ENCODE peak calls at places on chromosomes 16 and 17, in eight cellular contexts. One of them, this sample, is unnamed. For H3K4me1, the result is how much of the 10 kb centered on the place peaks cover.

GRCh38 chr16:508884-509736 is 18.4 kb upstream of the CAPN15 start:
- ATAC-seq in heart right ventricle: no peak
- ATAC-seq in upper lobe of left lung: no peak
- ATAC-seq in RWPE2: no peak
- ATAC-seq in heart left ventricle: no peak
- ATAC-seq in A549: peak
- ATAC-seq in CD4-positive, CD25-positive, alpha-beta regulatory T cell: no peak
- ATAC-seq in PC-3: peak
- ATAC-seq in this sample: no peak

GRCh38 chr16:850668-851067 is 50.1 kb upstream of the GNG13 start:
- ATAC-seq in heart right ventricle: no peak
- ATAC-seq in upper lobe of left lung: no peak
- ATAC-seq in RWPE2: no peak
- ATAC-seq in heart left ventricle: no peak
- ATAC-seq in A549: no peak
- ATAC-seq in CD4-positive, CD25-positive, alpha-beta regulatory T cell: no peak
- ATAC-seq in PC-3: no peak
- ATAC-seq in this sample: no peak

GRCh38 chr17:82978765-82979349 is 100.6 kb upstream of the METRNL start:
- ATAC-seq in heart right ventricle: no peak
- ATAC-seq in upper lobe of left lung: no peak
- ATAC-seq in RWPE2: no peak
- ATAC-seq in heart left ventricle: peak
- ATAC-seq in A549: no peak
- ATAC-seq in CD4-positive, CD25-positive, alpha-beta regulatory T cell: peak
- ATAC-seq in PC-3: no peak
- ATAC-seq in this sample: no peak

GRCh38 chr17:42780816-42781638 is 617 bp downstream of the WNK4 start:
- ATAC-seq in heart right ventricle: no peak
- ATAC-seq in upper lobe of left lung: no peak
- ATAC-seq in RWPE2: no peak
- ATAC-seq in heart left ventricle: no peak
- ATAC-seq in A549: no peak
- ATAC-seq in CD4-positive, CD25-positive, alpha-beta regulatory T cell: no peak
- ATAC-seq in PC-3: no peak
- ATAC-seq in this sample: peak

GRCh38 chr17:41287050-41287449 is 11.6 kb downstream of the KRTAP9-7 start:
- ATAC-seq in heart right ventricle: no peak
- ATAC-seq in upper lobe of left lung: no peak
- ATAC-seq in RWPE2: no peak
- ATAC-seq in heart left ventricle: no peak
- ATAC-seq in A549: no peak
- ATAC-seq in CD4-positive, CD25-positive, alpha-beta regulatory T cell: no peak
- ATAC-seq in PC-3: no peak
- ATAC-seq in this sample: no peak

GRCh38 chr17:80474933-80475915 is 1.2 kb downstream of the NPTX1 start:
- ATAC-seq in heart right ventricle: no peak
- ATAC-seq in upper lobe of left lung: no peak
- ATAC-seq in RWPE2: no peak
- ATAC-seq in heart left ventricle: no peak
- ATAC-seq in A549: peak
- ATAC-seq in CD4-positive, CD25-positive, alpha-beta regulatory T cell: no peak
- ATAC-seq in PC-3: peak
- ATAC-seq in this sample: peak

GRCh38 chr17:70622382-70623260 is 453.3 kb downstream of the KCNJ2 start:
- ATAC-seq in heart right ventricle: no peak
- ATAC-seq in upper lobe of left lung: no peak
- ATAC-seq in RWPE2: peak
- ATAC-seq in heart left ventricle: peak
- ATAC-seq in A549: peak
- ATAC-seq in CD4-positive, CD25-positive, alpha-beta regulatory T cell: no peak
- ATAC-seq in PC-3: peak
- ATAC-seq in this sample: no peak

GRCh38 chr16:74309789-74310781 is 13.5 kb downstream of the PSMD7 start:
- ATAC-seq in heart right ventricle: no peak
- ATAC-seq in upper lobe of left lung: no peak
- ATAC-seq in RWPE2: peak
- ATAC-seq in heart left ventricle: peak
- ATAC-seq in A549: peak
- ATAC-seq in CD4-positive, CD25-positive, alpha-beta regulatory T cell: no peak
- ATAC-seq in PC-3: peak
- ATAC-seq in this sample: no peak

GRCh38 chr16:19213885-19214284 is 45.8 kb downstream of the SYT17 start:
- ATAC-seq in heart right ventricle: no peak
- ATAC-seq in upper lobe of left lung: no peak
- ATAC-seq in RWPE2: no peak
- ATAC-seq in heart left ventricle: no peak
- ATAC-seq in A549: peak
- ATAC-seq in CD4-positive, CD25-positive, alpha-beta regulatory T cell: no peak
- ATAC-seq in PC-3: no peak
- ATAC-seq in this sample: no peak

GRCh38 chr17:78351449-78352006 is 8.3 kb downstream of the SOCS3 start:
- ATAC-seq in heart right ventricle: peak
- ATAC-seq in upper lobe of left lung: peak
- ATAC-seq in RWPE2: peak
- ATAC-seq in heart left ventricle: peak
- ATAC-seq in A549: peak
- ATAC-seq in CD4-positive, CD25-positive, alpha-beta regulatory T cell: no peak
- ATAC-seq in PC-3: no peak
- ATAC-seq in this sample: peak

GRCh38 chr17:4230142-4230541 is 33.6 kb downstream of the ANKFY1 start:
- ATAC-seq in heart right ventricle: peak
- ATAC-seq in upper lobe of left lung: peak
- ATAC-seq in RWPE2: peak
- ATAC-seq in heart left ventricle: peak
- ATAC-seq in A549: peak
- ATAC-seq in CD4-positive, CD25-positive, alpha-beta regulatory T cell: no peak
- ATAC-seq in PC-3: peak
- ATAC-seq in this sample: peak

GRCh38 chr16:56848056-56848936 is 16.7 kb upstream of the SLC12A3 start:
- ATAC-seq in heart right ventricle: peak
- ATAC-seq in upper lobe of left lung: peak
- ATAC-seq in RWPE2: peak
- ATAC-seq in heart left ventricle: peak
- ATAC-seq in A549: peak
- ATAC-seq in CD4-positive, CD25-positive, alpha-beta regulatory T cell: no peak
- ATAC-seq in PC-3: peak
- ATAC-seq in this sample: no peak

GRCh38 chr17:72394531-72394930 is 273.7 kb downstream of the SOX9 start:
- ATAC-seq in heart right ventricle: no peak
- ATAC-seq in upper lobe of left lung: no peak
- ATAC-seq in RWPE2: no peak
- ATAC-seq in heart left ventricle: no peak
- ATAC-seq in A549: no peak
- ATAC-seq in CD4-positive, CD25-positive, alpha-beta regulatory T cell: no peak
- ATAC-seq in PC-3: peak
- ATAC-seq in this sample: no peak

GRCh38 chr17:75591722-75592302 is 4.2 kb downstream of the MYO15B start:
- ATAC-seq in heart right ventricle: no peak
- ATAC-seq in upper lobe of left lung: no peak
- ATAC-seq in RWPE2: no peak
- ATAC-seq in heart left ventricle: no peak
- ATAC-seq in A549: no peak
- ATAC-seq in CD4-positive, CD25-positive, alpha-beta regulatory T cell: no peak
- ATAC-seq in PC-3: no peak
- ATAC-seq in this sample: no peak

GRCh38 chr16:50856991-50857390 is 115.1 kb downstream of the CYLD start:
- ATAC-seq in heart right ventricle: no peak
- ATAC-seq in upper lobe of left lung: no peak
- ATAC-seq in RWPE2: no peak
- ATAC-seq in heart left ventricle: no peak
- ATAC-seq in A549: no peak
- ATAC-seq in CD4-positive, CD25-positive, alpha-beta regulatory T cell: no peak
- ATAC-seq in PC-3: no peak
- ATAC-seq in this sample: no peak

GRCh38 chr16:11350531-11351335 is 5.5 kb downstream of the RMI2 start:
- ATAC-seq in heart right ventricle: no peak
- ATAC-seq in upper lobe of left lung: no peak
- ATAC-seq in RWPE2: no peak
- ATAC-seq in heart left ventricle: no peak
- ATAC-seq in A549: no peak
- ATAC-seq in CD4-positive, CD25-positive, alpha-beta regulatory T cell: no peak
- ATAC-seq in PC-3: peak
- ATAC-seq in this sample: no peak

GRCh38 chr16:11349599-11350276 is 4.5 kb downstream of the RMI2 start:
- ATAC-seq in heart right ventricle: peak
- ATAC-seq in upper lobe of left lung: peak
- ATAC-seq in RWPE2: no peak
- ATAC-seq in heart left ventricle: peak
- ATAC-seq in A549: no peak
- ATAC-seq in CD4-positive, CD25-positive, alpha-beta regulatory T cell: no peak
- ATAC-seq in PC-3: peak
- ATAC-seq in this sample: peak

GRCh38 chr16:11346700-11347319 is 1.6 kb downstream of the RMI2 start:
- ATAC-seq in heart right ventricle: no peak
- ATAC-seq in upper lobe of left lung: no peak
- ATAC-seq in RWPE2: no peak
- ATAC-seq in heart left ventricle: no peak
- ATAC-seq in A549: no peak
- ATAC-seq in CD4-positive, CD25-positive, alpha-beta regulatory T cell: no peak
- ATAC-seq in PC-3: no peak
- ATAC-seq in this sample: no peak

GRCh38 chr16:11347831-11348230 is 2.6 kb downstream of the RMI2 start:
- ATAC-seq in heart right ventricle: no peak
- ATAC-seq in upper lobe of left lung: no peak
- ATAC-seq in RWPE2: no peak
- ATAC-seq in heart left ventricle: no peak
- ATAC-seq in A549: no peak
- ATAC-seq in CD4-positive, CD25-positive, alpha-beta regulatory T cell: no peak
- ATAC-seq in PC-3: no peak
- ATAC-seq in this sample: no peak

DNA sequence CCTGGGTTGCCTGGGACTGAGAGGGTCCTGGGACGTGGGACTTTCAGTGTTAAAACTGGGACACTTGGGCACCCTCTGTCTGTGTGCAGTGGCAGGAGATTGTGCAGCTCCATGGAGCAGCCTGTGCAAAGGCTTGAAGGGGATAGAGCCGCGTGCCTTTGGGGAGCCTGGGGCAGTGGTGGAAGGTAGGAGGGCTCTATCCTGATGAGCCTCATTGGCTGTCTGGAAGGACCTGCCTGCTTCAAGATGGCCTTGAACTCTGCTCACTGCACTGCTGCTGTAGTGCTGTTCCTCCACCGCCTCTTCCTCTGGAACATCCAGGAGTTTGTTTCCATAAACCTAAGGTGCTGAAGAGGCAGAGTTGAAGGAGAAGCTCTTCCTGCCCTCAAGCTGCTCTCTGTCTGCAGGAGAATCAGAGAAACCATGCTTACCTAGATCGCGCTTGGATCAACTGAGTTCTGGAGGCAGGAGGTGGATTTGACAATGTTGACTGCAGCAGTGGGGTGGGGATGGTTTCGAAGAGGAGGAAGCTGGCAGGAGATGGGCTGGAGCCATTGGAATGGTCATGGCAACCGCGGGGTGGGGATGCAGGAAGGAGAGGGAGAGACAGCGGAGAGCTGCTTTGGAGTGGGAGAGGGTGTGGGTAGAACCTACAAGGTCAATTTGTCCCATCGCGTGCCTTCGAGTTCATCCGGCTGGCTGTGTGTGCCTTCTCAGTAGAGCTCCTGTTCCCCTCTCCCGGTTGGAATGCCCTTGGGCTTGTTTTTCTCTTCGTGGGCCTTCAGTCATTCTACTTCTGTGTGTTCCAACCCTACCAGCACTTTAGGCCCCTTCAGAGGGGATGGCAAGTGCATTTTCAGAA is 3.7 kb downstream of the RMI2 start:
- ATAC-seq in heart right ventricle: no peak
- ATAC-seq in upper lobe of left lung: no peak
- ATAC-seq in RWPE2: no peak
- ATAC-seq in heart left ventricle: no peak
- ATAC-seq in A549: no peak
- ATAC-seq in CD4-positive, CD25-positive, alpha-beta regulatory T cell: no peak
- ATAC-seq in PC-3: no peak
- ATAC-seq in this sample: no peak
- H3K27ac ChIP-seq in heart right ventricle: no peak
- H3K27ac ChIP-seq in upper lobe of left lung: peak
- H3K27ac ChIP-seq in RWPE2: peak
- H3K27ac ChIP-seq in heart left ventricle: no peak
- H3K27ac ChIP-seq in A549: no peak
- H3K27ac ChIP-seq in CD4-positive, CD25-positive, alpha-beta regulatory T cell: no peak
- H3K27ac ChIP-seq in PC-3: peak
- H3K27ac ChIP-seq in this sample: peak

GRCh38 chr17:62062936-62063335 is 2.1 kb downstream of the MED13 start:
- ATAC-seq in heart right ventricle: no peak
- ATAC-seq in upper lobe of left lung: no peak
- ATAC-seq in RWPE2: no peak
- ATAC-seq in heart left ventricle: no peak
- ATAC-seq in A549: no peak
- ATAC-seq in CD4-positive, CD25-positive, alpha-beta regulatory T cell: no peak
- ATAC-seq in PC-3: no peak
- ATAC-seq in this sample: no peak

GRCh38 chr17:62064791-62065563 is at the start of gene MED13:
- ATAC-seq in heart right ventricle: peak
- ATAC-seq in upper lobe of left lung: peak
- ATAC-seq in RWPE2: peak
- ATAC-seq in heart left ventricle: peak
- ATAC-seq in A549: peak
- ATAC-seq in CD4-positive, CD25-positive, alpha-beta regulatory T cell: peak
- ATAC-seq in PC-3: peak
- ATAC-seq in this sample: peak

GRCh38 chr17:62059394-62059793 is 5.7 kb downstream of the MED13 start:
- ATAC-seq in heart right ventricle: no peak
- ATAC-seq in upper lobe of left lung: no peak
- ATAC-seq in RWPE2: no peak
- ATAC-seq in heart left ventricle: no peak
- ATAC-seq in A549: peak
- ATAC-seq in CD4-positive, CD25-positive, alpha-beta regulatory T cell: no peak
- ATAC-seq in PC-3: no peak
- ATAC-seq in this sample: no peak

GRCh38 chr17:62064029-62064790 is 868 bp downstream of the MED13 start:
- ATAC-seq in heart right ventricle: no peak
- ATAC-seq in upper lobe of left lung: no peak
- ATAC-seq in RWPE2: peak
- ATAC-seq in heart left ventricle: no peak
- ATAC-seq in A549: no peak
- ATAC-seq in CD4-positive, CD25-positive, alpha-beta regulatory T cell: peak
- ATAC-seq in PC-3: peak
- ATAC-seq in this sample: no peak

GRCh38 chr17:62062313-62062712 is 2.8 kb downstream of the MED13 start:
- ATAC-seq in heart right ventricle: no peak
- ATAC-seq in upper lobe of left lung: no peak
- ATAC-seq in RWPE2: no peak
- ATAC-seq in heart left ventricle: no peak
- ATAC-seq in A549: no peak
- ATAC-seq in CD4-positive, CD25-positive, alpha-beta regulatory T cell: no peak
- ATAC-seq in PC-3: no peak
- ATAC-seq in this sample: no peak
- H3K4me1 ChIP-seq in heart right ventricle: under half
- H3K4me1 ChIP-seq in upper lobe of left lung: under half
- H3K4me1 ChIP-seq in RWPE2: under half
- H3K4me1 ChIP-seq in heart left ventricle: half or more
- H3K4me1 ChIP-seq in A549: half or more
- H3K4me1 ChIP-seq in CD4-positive, CD25-positive, alpha-beta regulatory T cell: under half
- H3K4me1 ChIP-seq in PC-3: under half
- H3K4me1 ChIP-seq in this sample: under half

GRCh38 chr17:58325976-58326468 is 2.6 kb downstream of the TSPOAP1 start:
- ATAC-seq in heart right ventricle: no peak
- ATAC-seq in upper lobe of left lung: no peak
- ATAC-seq in RWPE2: no peak
- ATAC-seq in heart left ventricle: no peak
- ATAC-seq in A549: peak
- ATAC-seq in CD4-positive, CD25-positive, alpha-beta regulatory T cell: no peak
- ATAC-seq in PC-3: no peak
- ATAC-seq in this sample: no peak
- H3K27ac ChIP-seq in heart right ventricle: no peak
- H3K27ac ChIP-seq in upper lobe of left lung: no peak
- H3K27ac ChIP-seq in RWPE2: no peak
- H3K27ac ChIP-seq in heart left ventricle: no peak
- H3K27ac ChIP-seq in A549: no peak
- H3K27ac ChIP-seq in CD4-positive, CD25-positive, alpha-beta regulatory T cell: no peak
- H3K27ac ChIP-seq in PC-3: no peak
- H3K27ac ChIP-seq in this sample: no peak

GRCh38 chr17:17704931-17705330 is 23.7 kb downstream of the RAI1 start:
- ATAC-seq in heart right ventricle: no peak
- ATAC-seq in upper lobe of left lung: no peak
- ATAC-seq in RWPE2: no peak
- ATAC-seq in heart left ventricle: no peak
- ATAC-seq in A549: no peak
- ATAC-seq in CD4-positive, CD25-positive, alpha-beta regulatory T cell: no peak
- ATAC-seq in PC-3: no peak
- ATAC-seq in this sample: no peak
- H3K4me1 ChIP-seq in heart right ventricle: under half
- H3K4me1 ChIP-seq in upper lobe of left lung: under half
- H3K4me1 ChIP-seq in RWPE2: under half
- H3K4me1 ChIP-seq in heart left ventricle: under half
- H3K4me1 ChIP-seq in A549: half or more
- H3K4me1 ChIP-seq in CD4-positive, CD25-positive, alpha-beta regulatory T cell: under half
- H3K4me1 ChIP-seq in PC-3: under half
- H3K4me1 ChIP-seq in this sample: under half